ENCODE peak calls at places on chromosomes 6 and 20, in four cellular contexts. C is K562, Y is HL-60, V is GM12878. K is an unnamed sample.

GRCh38 chr6:41548098-41548840 is 2.1 kb downstream of the FOXP4 start:
- DNase-seq in C (no peak), Y (peak), V (no peak), K (no peak)

GRCh38 chr6:106098383-106099234 is 12.5 kb downstream of the PRDM1 start:
- DNase-seq in V (peak), Y (no peak), C (peak), K (no peak)

GRCh38 chr6:157558049-157558448 is 177.1 kb downstream of the ZDHHC14 start:
- DNase-seq in Y (no peak), V (no peak), C (no peak), K (no peak)

GRCh38 chr6:132830236-132830799 is 15.9 kb downstream of the RPS12 start:
- DNase-seq in Y (no peak), V (no peak), C (no peak), K (no peak)

GRCh38 chr6:109513571-109514071 is 30.6 kb upstream of the ZBTB24 start:
- DNase-seq in Y (no peak), V (no peak), C (no peak), K (no peak)

GRCh38 chr6:124962617-124963415 is 579 bp downstream of the RNF217 start:
- DNase-seq in Y (no peak), C (peak), V (no peak), K (peak)

GRCh38 chr20:4109307-4109564 is 93.9 kb upstream of the RNF24 start:
- DNase-seq in Y (no peak), C (no peak), V (no peak), K (no peak)

GRCh38 chr6:64034331-64034730 is 398.7 kb downstream of the PHF3 start:
- DNase-seq in C (no peak), Y (no peak), V (no peak), K (no peak)

GRCh38 chr6:108653864-108654402 is 93.2 kb downstream of the FOXO3 start:
- DNase-seq in Y (no peak), C (no peak), V (no peak), K (no peak)

GRCh38 chr6:12749531-12750379 is 33.2 kb downstream of the PHACTR1 start:
- DNase-seq in Y (no peak), V (no peak), C (no peak), K (no peak)

GRCh38 chr6:117157448-117157847 is 107.9 kb upstream of the VGLL2 start:
- DNase-seq in C (no peak), V (no peak), Y (no peak), K (no peak)

GRCh38 chr20:53489528-53489927 is 104.1 kb downstream of the ZNF217 start:
- DNase-seq in C (no peak), V (no peak), Y (no peak), K (no peak)

GRCh38 chr6:16135078-16135477 is 6.2 kb downstream of the MYLIP start:
- DNase-seq in C (no peak), V (no peak), Y (no peak), K (no peak)

GRCh38 chr20:19975901-19976300 is 41.3 kb upstream of the NAA20 start:
- DNase-seq in C (no peak), V (no peak), Y (no peak), K (no peak)

GRCh38 chr6:89887452-89888137 is 6.7 kb upstream of the GJA10 start:
- DNase-seq in Y (peak), C (no peak), V (no peak), K (peak)

GRCh38 chr20:19520261-19520660 is 237.8 kb upstream of the RIN2 start:
- DNase-seq in V (no peak), Y (no peak), C (no peak), K (no peak)

DNA sequence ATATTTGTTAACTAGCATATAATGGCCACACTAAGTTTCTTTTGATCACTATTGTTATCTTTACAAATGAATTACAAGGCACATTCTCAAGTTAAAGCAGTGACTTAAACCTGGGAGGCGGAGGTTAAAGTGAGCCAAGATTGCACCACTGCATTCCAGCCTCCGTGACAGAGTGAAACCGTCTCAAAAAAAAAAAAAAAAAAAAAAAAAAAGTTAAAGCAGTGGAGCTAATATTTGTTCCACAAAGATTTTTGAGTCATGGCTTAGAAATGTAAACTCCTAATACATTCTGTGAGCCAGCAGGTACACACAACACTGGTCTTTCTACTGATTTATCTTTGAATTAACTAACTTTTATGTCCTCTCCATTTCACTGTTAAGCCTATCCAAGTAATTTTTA is 221.7 kb upstream of the HTR1E start:
- DNase-seq in Y (no peak), C (no peak), V (no peak), K (no peak)
- TF ChIP-seq POLR2AphosphoS5 in Y (no peak), C (no peak), V (no peak), K (no peak)

DNA sequence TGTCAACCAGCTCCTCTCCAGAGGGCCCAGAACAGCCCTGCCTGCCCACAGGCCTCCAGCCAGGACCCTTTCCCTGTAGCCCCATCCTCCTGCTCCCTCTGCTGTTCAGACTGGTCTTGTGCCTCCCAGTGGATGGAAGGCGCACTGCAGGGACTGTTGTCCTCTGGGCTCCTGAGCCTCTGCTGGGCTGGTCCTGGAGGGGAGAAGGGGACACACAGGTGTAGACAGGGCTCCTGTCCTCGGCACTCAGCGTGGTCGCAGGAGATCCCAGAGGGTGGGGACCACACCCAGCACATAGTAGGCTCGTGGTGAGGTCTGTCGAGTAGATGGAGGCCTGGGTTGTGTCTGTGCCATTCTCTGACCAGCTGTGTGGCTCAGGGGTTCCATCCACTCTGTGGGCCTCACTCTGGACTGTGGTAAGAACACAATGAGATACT is 11.5 kb downstream of the ITPR3 start:
- DNase-seq in Y (peak), C (peak), V (no peak), K (peak)
- TF ChIP-seq SPI1 in Y (no peak), C (no peak), V (no peak), K (no peak)

GRCh38 chr20:35003211-35004031 is 47.8 kb downstream of the MYH7B start:
- DNase-seq in Y (no peak), C (no peak), V (no peak), K (no peak)
- TF ChIP-seq POLR2AphosphoS5 in Y (no peak), C (no peak), V (no peak), K (no peak)

GRCh38 chr6:111952326-111952725 is 79.1 kb upstream of the FYN start:
- DNase-seq in Y (no peak), C (no peak), V (no peak), K (no peak)

GRCh38 chr6:111952821-111953535 is 79.7 kb upstream of the FYN start:
- DNase-seq in V (no peak), C (no peak), Y (no peak), K (no peak)

GRCh38 chr6:111950661-111951426 is 77.6 kb upstream of the FYN start:
- DNase-seq in V (no peak), C (no peak), Y (no peak), K (no peak)

GRCh38 chr6:111949546-111949945 is 76.3 kb upstream of the FYN start:
- DNase-seq in Y (no peak), C (no peak), V (no peak), K (no peak)

DNA sequence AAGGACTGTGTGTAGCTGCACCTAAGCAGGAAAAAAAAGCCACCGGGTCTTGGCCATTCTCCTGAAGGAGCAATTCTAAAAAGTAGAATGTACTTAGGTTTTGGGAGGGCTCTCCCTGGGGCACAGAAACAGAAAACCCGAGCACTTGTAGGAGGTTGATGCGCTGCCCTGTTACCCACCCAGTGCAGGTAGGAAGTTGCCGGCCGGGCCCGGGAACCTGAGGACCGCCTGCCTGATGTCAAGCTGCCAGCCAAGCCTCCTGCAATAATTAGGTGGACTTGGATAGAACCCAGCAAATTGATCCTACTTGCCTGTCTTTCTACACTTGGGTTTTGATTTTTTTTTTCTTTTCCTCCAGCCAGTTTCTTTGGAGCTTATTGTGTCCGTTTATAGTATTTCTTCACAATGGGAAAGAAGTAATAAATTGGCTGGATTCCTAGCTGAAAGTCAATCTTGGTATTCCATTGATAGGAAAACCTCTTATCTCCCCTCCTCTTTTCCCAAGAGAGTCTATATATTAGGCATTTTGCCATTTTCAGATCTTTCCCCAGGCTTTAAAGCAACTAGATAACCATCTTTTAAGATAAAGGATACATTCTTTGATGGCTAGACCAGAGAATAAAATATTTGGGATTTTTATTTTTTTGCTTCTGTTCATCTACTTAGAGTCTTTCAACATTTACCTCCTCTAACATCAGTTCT is 78.3 kb upstream of the FYN start:
- DNase-seq in Y (no peak), V (no peak), C (no peak), K (no peak)
- TF ChIP-seq SPI1 in Y (no peak), V (no peak), C (no peak), K (no peak)

GRCh38 chr20:34110025-34111013 is 1.7 kb downstream of the EIF2S2 start:
- DNase-seq in C (no peak), Y (no peak), V (no peak), K (no peak)

GRCh38 chr20:34109442-34109841 is 2.6 kb downstream of the EIF2S2 start:
- DNase-seq in C (no peak), V (no peak), Y (no peak), K (no peak)

GRCh38 chr20:34112600-34113061 is 588 bp upstream of the EIF2S2 start:
- DNase-seq in C (no peak), V (no peak), Y (peak), K (peak)

GRCh38 chr20:34111712-34112599 is at the start of gene EIF2S2:
- DNase-seq in V (peak), C (peak), Y (peak), K (peak)

GRCh38 chr20:34111057-34111711 is 859 bp downstream of the EIF2S2 start:
- DNase-seq in Y (peak), V (no peak), C (no peak), K (no peak)
- TF ChIP-seq POLR2AphosphoS5 in Y (no peak), V (no peak), C (no peak), K (peak)

GRCh38 chr20:14333734-14334133 is 3.7 kb downstream of the FLRT3 start:
- DNase-seq in Y (no peak), C (no peak), V (no peak), K (no peak)

GRCh38 chr20:14336667-14337066 is 745 bp downstream of the FLRT3 start:
- DNase-seq in C (no peak), Y (no peak), V (no peak), K (no peak)

GRCh38 chr20:14335122-14335521 is 2.3 kb downstream of the FLRT3 start:
- DNase-seq in C (no peak), V (no peak), Y (no peak), K (no peak)

GRCh38 chr20:14334306-14334930 is 3.0 kb downstream of the FLRT3 start:
- DNase-seq in V (no peak), C (no peak), Y (no peak), K (no peak)

GRCh38 chr20:14337400-14338171 is at the start of gene FLRT3:
- DNase-seq in Y (peak), V (peak), C (no peak), K (peak)
- TF ChIP-seq SPI1 in Y (no peak), V (no peak), C (no peak), K (no peak)

GRCh38 chr6:17930321-17930993 is 57.0 kb downstream of the KIF13A start:
- DNase-seq in C (peak), Y (no peak), V (no peak), K (no peak)
- TF ChIP-seq POLR2AphosphoS5 in C (peak), Y (no peak), V (no peak), K (no peak)

DNA sequence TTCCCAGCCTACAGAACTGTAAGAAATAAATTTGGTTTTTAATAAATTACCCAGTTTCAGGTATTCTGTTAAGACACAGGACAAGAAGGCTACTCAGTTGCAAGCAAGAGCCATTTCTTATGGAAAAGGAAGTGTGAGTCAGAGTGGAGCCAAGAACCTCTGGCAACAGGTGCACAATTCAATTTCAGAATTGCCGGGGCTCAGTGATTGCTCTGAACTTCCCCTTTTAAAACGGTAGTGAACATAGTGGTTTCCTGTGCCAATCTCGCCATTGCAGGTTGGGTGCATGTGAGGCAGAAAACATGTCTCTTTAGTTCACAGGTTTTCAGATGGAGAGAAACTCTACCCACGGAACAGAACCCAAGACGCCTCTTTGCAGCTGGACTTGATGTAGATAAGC is 16.4 kb downstream of the PIGT start:
- DNase-seq in V (peak), C (no peak), Y (peak), K (no peak)
- TF ChIP-seq SPI1 in V (peak), C (no peak), Y (peak), K (peak)